ENCODE peak calls at places on chromosomes 3 and 15, in seven cellular contexts. J is GM20000, V is cardiac fibroblast, M is right atrium auricular region, B is GM23338, P is ovary, S is transverse colon. G is an unnamed sample.

GRCh38 chr15:69666441-69666882 is 213.8 kb downstream of the RPLP1 start:
- DNase-seq in P (peak), B (no peak), M (no peak), J (peak), V (peak), S (peak), G (no peak)

GRCh38 chr3:194871143-194871863 is 185.6 kb downstream of the FAM43A start:
- DNase-seq in S (peak), M (no peak), J (peak), B (peak), P (peak), V (peak), G (peak)

GRCh38 chr15:83813697-83814096 is 159.8 kb downstream of the ADAMTSL3 start:
- DNase-seq in J (no peak), V (no peak), M (no peak), S (no peak), P (no peak), B (no peak), G (no peak)

GRCh38 chr15:96126859-96127258 is 203.6 kb upstream of the NR2F2 start:
- DNase-seq in V (no peak), S (no peak), M (no peak), J (no peak), P (no peak), B (peak), G (no peak)

GRCh38 chr15:73321496-73322344 is 47.0 kb downstream of the HCN4 start:
- DNase-seq in V (no peak), J (no peak), S (no peak), M (no peak), B (peak), P (no peak), G (no peak)

GRCh38 chr3:122961146-122961545 is 66.4 kb downstream of the SEMA5B start:
- DNase-seq in M (no peak), B (no peak), S (peak), P (no peak), J (no peak), V (peak), G (no peak)

GRCh38 chr3:4885322-4885721 is 93.9 kb upstream of the BHLHE40 start:
- DNase-seq in J (no peak), B (no peak), V (peak), S (no peak), P (no peak), M (no peak), G (no peak)

GRCh38 chr3:26589678-26590077 is 32.9 kb upstream of the LRRC3B start:
- DNase-seq in V (no peak), P (no peak), M (no peak), J (no peak), S (no peak), B (no peak), G (no peak)

GRCh38 chr15:63238796-63239195 is 38.6 kb upstream of the APH1B start:
- DNase-seq in V (peak), B (no peak), P (no peak), M (no peak), S (no peak), J (peak), G (no peak)

GRCh38 chr3:149180057-149180573 is 41.5 kb downstream of the CP start:
- DNase-seq in P (peak), S (peak), V (peak), J (no peak), B (no peak), M (peak), G (no peak)

GRCh38 chr3:121883507-121883906 is 10.7 kb upstream of the SLC15A2 start:
- DNase-seq in S (no peak), J (peak), P (no peak), B (peak), V (peak), M (no peak), G (no peak)

GRCh38 chr3:117524890-117525289 is 815.3 kb downstream of the TUSC7 start:
- DNase-seq in P (no peak), S (no peak), B (no peak), V (peak), J (no peak), M (no peak), G (no peak)

GRCh38 chr3:4709336-4709735 is 216.2 kb downstream of the ITPR1 start:
- DNase-seq in B (no peak), V (no peak), M (no peak), J (no peak), S (no peak), P (no peak), G (no peak)

GRCh38 chr3:181075098-181075497 is 85.6 kb upstream of the DNAJC19 start:
- DNase-seq in P (no peak), B (no peak), M (no peak), V (no peak), S (no peak), J (no peak), G (no peak)

GRCh38 chr3:10957976-10958749 is 34.4 kb upstream of the SLC6A1 start:
- DNase-seq in V (no peak), B (no peak), P (no peak), S (peak), J (no peak), M (peak), G (no peak)

GRCh38 chr15:49984436-49984835 is 134.6 kb downstream of the ATP8B4 start:
- DNase-seq in J (no peak), V (no peak), B (peak), P (no peak), S (no peak), M (no peak), G (no peak)

GRCh38 chr3:107217161-107217560 is 160.1 kb upstream of the CCDC54 start:
- DNase-seq in V (peak), M (no peak), S (no peak), J (no peak), B (no peak), P (no peak), G (no peak)

GRCh38 chr3:62874398-62875102 is 666 bp downstream of the CADPS start:
- DNase-seq in M (no peak), P (no peak), S (no peak), J (peak), B (peak), V (no peak), G (no peak)

GRCh38 chr3:49785565-49786356 is 581 bp downstream of the IP6K1 start:
- DNase-seq in P (no peak), J (peak), M (no peak), B (peak), S (peak), V (peak), G (no peak)

GRCh38 chr3:108477511-108478147 is 32.8 kb downstream of the MYH15 start:
- DNase-seq in B (peak), S (peak), V (peak), J (peak), M (no peak), P (no peak), G (no peak)

GRCh38 chr15:95922431-95922830 is 408.1 kb upstream of the NR2F2 start:
- DNase-seq in S (no peak), P (no peak), J (no peak), V (peak), B (no peak), M (no peak), G (no peak)

GRCh38 chr3:8443829-8444791 is 57.5 kb upstream of the LMCD1 start:
- DNase-seq in M (peak), V (peak), P (peak), J (no peak), S (peak), B (peak), G (peak)

GRCh38 chr3:182182531-182182968 is 470.8 kb downstream of the SOX2 start:
- DNase-seq in B (no peak), J (no peak), P (no peak), M (no peak), S (no peak), V (no peak), G (no peak)

GRCh38 chr3:133161666-133162065 is 123.5 kb downstream of the TMEM108 start:
- DNase-seq in M (no peak), P (no peak), S (no peak), J (no peak), B (no peak), V (no peak), G (no peak)

GRCh38 chr3:171172070-171172469 is 145.6 kb upstream of the SLC2A2 start:
- DNase-seq in S (no peak), M (no peak), P (no peak), V (no peak), B (peak), J (no peak), G (no peak)
- TF ChIP-seq CTCF in S (no peak), M (no peak), P (no peak), V (peak), B (peak), J (peak), G (peak)

GRCh38 chr3:25306066-25306465 is 122.0 kb upstream of the RARB start:
- DNase-seq in B (no peak), M (no peak), J (no peak), V (no peak), P (no peak), S (no peak), G (no peak)

GRCh38 chr3:25306741-25307140 is 121.3 kb upstream of the RARB start:
- DNase-seq in V (no peak), J (no peak), M (no peak), B (no peak), P (no peak), S (no peak), G (no peak)

GRCh38 chr3:25300141-25300540 is 127.9 kb upstream of the RARB start:
- DNase-seq in P (no peak), B (no peak), J (no peak), S (no peak), V (no peak), M (no peak), G (no peak)

GRCh38 chr3:25304916-25305315 is 123.1 kb upstream of the RARB start:
- DNase-seq in B (peak), J (no peak), M (no peak), V (no peak), P (no peak), S (no peak), G (no peak)
- TF ChIP-seq CTCF in B (no peak), J (no peak), M (no peak), V (no peak), P (no peak), S (no peak), G (no peak)

DNA sequence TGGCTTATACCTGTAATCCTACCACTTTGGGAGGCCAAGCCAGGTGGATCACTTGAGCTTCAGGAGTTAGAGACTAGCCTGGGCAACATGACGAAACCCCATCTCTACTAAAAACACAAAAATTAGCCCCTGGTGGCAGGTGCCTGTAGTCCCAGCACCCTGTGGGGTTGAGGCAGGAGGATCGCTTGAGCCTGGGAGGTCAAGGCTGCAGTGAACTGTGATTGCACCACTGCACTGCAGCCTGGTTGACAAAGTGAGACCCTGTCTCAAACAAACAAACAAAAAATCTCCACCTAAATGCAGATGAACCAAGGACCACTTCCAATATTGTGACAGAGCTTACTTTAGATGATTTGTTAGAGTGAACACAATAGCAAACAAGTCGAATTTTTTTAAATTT is 53.7 kb downstream of the TP53BP1 start:
- DNase-seq in B (peak), V (no peak), P (no peak), M (no peak), S (no peak), J (no peak), G (no peak)
- TF ChIP-seq CTCF in B (no peak), V (no peak), P (no peak), M (no peak), S (no peak), J (no peak), G (no peak)

GRCh38 chr15:31200735-31201151 is 99.2 kb upstream of the TRPM1 start:
- DNase-seq in S (peak), J (peak), P (peak), M (peak), B (peak), V (peak), G (no peak)
- TF ChIP-seq CTCF in S (peak), J (no peak), P (peak), M (peak), B (peak), V (peak), G (peak)

DNA sequence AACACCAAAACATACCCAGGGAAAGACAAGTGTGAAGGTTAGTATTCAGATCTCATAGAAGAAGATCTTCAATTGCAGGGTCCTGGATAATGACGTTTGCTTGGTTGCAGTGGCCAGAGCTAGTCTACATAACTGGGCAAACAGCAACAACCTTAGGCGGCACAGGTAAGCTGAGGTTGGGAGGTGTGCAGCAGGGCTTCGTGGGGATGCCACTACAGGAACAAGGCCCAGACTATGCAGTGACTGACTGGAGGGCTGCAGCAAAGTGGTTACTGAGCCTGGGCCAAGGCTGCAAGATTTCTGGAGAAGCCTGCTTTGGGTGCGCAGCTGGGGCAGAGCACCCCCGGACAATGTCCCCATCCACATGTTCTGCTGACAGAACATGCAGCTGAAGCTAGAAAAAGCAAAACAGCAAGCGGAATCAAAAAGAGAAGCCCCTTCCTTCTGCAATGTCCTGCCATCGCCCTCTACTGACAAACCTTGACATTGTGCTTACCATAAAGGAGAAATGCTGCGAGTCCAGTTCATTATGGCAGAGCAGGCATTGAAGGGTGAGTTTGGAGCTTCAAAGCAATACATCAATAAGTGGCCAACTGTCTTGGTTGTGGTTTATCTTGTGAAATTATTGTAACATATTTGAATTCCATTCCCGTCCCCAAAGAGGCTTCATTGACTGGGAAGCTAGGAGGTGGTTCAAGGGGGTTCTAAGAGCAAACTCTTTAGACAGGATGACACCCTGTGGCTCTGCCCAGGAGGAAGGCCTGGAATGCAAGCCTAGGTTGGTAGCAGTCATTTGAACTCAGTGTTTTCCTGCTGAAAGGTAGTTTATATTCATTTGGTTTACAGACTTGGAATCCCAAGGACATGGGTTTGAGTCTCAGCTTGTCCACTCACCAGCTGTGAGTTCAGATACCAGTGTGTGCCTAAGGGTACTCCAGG is 217.0 kb downstream of the PDCD6IP start:
- DNase-seq in P (no peak), S (no peak), B (peak), J (no peak), M (no peak), V (peak), G (no peak)
- TF ChIP-seq CTCF in P (no peak), S (no peak), B (peak), J (peak), M (no peak), V (peak), G (peak)

G was measured in osteocyte.